ENCODE peak calls at places on chromosomes 16 and 17, in seven cellular contexts. U is fibroblast of mammary gland, B is thoracic aorta, L is astrocyte of the spinal cord, W is PC-3, Z is A549, R is lower leg skin. N is an unnamed sample.

GRCh38 chr17:5769936-5770335 is 185.6 kb upstream of the NLRP1 start:
- DNase-seq in U (no peak), B (no peak), L (peak), W (no peak), Z (no peak), R (no peak), N (no peak)

GRCh38 chr17:62780273-62780672 is 27.8 kb downstream of the MARCHF10 start:
- DNase-seq in U (no peak), B (peak), L (no peak), W (peak), Z (no peak), R (peak), N (peak)

GRCh38 chr16:83143788-83144187 is 517.0 kb downstream of the CDH13 start:
- DNase-seq in U (peak), B (no peak), L (peak), W (no peak), Z (no peak), R (no peak), N (peak)

GRCh38 chr16:73056911-73057310 is 9.0 kb upstream of the ZFHX3 start:
- DNase-seq in U (no peak), B (no peak), L (no peak), W (peak), Z (no peak), R (no peak), N (peak)

GRCh38 chr17:68291836-68292688 is 767 bp downstream of the ARSG start:
- DNase-seq in U (peak), B (no peak), L (peak), W (peak), Z (peak), R (peak), N (peak)

GRCh38 chr16:10984509-10984908 is 40.1 kb downstream of the CLEC16A start:
- DNase-seq in U (peak), B (no peak), L (peak), W (peak), Z (no peak), R (no peak), N (no peak)

GRCh38 chr16:67277294-67277998 is 1.9 kb upstream of the PLEKHG4 start:
- DNase-seq in U (peak), B (peak), L (peak), W (peak), Z (peak), R (peak), N (peak)

GRCh38 chr17:16171613-16172012 is 43.7 kb downstream of the NCOR1 start:
- DNase-seq in U (peak), B (no peak), L (peak), W (peak), Z (peak), R (no peak), N (peak)

GRCh38 chr17:75345514-75346167 is 56.4 kb upstream of the SLC25A19 start:
- DNase-seq in U (no peak), B (no peak), L (no peak), W (no peak), Z (no peak), R (no peak), N (no peak)

GRCh38 chr16:21646091-21646490 is 6.3 kb downstream of the IGSF6 start:
- DNase-seq in U (peak), B (no peak), L (no peak), W (no peak), Z (no peak), R (no peak), N (no peak)

GRCh38 chr17:19238167-19238505 is 970 bp downstream of the EPN2 start:
- DNase-seq in U (no peak), B (no peak), L (no peak), W (peak), Z (peak), R (no peak), N (peak)

GRCh38 chr16:88306411-88306810 is 76.3 kb upstream of the ZNF469 start:
- DNase-seq in U (no peak), B (no peak), L (no peak), W (no peak), Z (no peak), R (no peak), N (no peak)

GRCh38 chr16:78240459-78241222 is 141.2 kb downstream of the WWOX start:
- DNase-seq in U (no peak), B (no peak), L (no peak), W (peak), Z (peak), R (no peak), N (peak)

GRCh38 chr16:67458121-67458641 is 22.8 kb downstream of the ATP6V0D1 start:
- DNase-seq in U (no peak), B (no peak), L (no peak), W (no peak), Z (no peak), R (no peak), N (no peak)

GRCh38 chr16:28876016-28876659 is 2.1 kb upstream of the ATP2A1 start:
- DNase-seq in U (no peak), B (no peak), L (no peak), W (no peak), Z (no peak), R (no peak), N (no peak)

GRCh38 chr17:16255481-16255901 is 38.5 kb downstream of the PIGL start:
- DNase-seq in U (peak), B (peak), L (peak), W (no peak), Z (no peak), R (no peak), N (no peak)

GRCh38 chr16:24482681-24483202 is 56.6 kb upstream of the RBBP6 start:
- DNase-seq in U (no peak), B (no peak), L (no peak), W (no peak), Z (no peak), R (no peak), N (no peak)

GRCh38 chr17:76427457-76428231 is 25.3 kb downstream of the UBE2O start:
- DNase-seq in U (peak), B (no peak), L (peak), W (no peak), Z (no peak), R (no peak), N (no peak)

GRCh38 chr16:88560722-88561484 is 9.3 kb upstream of the ZC3H18 start:
- DNase-seq in U (peak), B (no peak), L (peak), W (peak), Z (no peak), R (no peak), N (peak)

GRCh38 chr17:79781012-79781665 is 3.2 kb downstream of the CBX2 start:
- DNase-seq in U (no peak), B (no peak), L (no peak), W (no peak), Z (no peak), R (no peak), N (no peak)

GRCh38 chr16:29835926-29836325 is 15.7 kb downstream of the MVP start:
- DNase-seq in U (no peak), B (no peak), L (no peak), W (no peak), Z (no peak), R (no peak), N (no peak)

DNA sequence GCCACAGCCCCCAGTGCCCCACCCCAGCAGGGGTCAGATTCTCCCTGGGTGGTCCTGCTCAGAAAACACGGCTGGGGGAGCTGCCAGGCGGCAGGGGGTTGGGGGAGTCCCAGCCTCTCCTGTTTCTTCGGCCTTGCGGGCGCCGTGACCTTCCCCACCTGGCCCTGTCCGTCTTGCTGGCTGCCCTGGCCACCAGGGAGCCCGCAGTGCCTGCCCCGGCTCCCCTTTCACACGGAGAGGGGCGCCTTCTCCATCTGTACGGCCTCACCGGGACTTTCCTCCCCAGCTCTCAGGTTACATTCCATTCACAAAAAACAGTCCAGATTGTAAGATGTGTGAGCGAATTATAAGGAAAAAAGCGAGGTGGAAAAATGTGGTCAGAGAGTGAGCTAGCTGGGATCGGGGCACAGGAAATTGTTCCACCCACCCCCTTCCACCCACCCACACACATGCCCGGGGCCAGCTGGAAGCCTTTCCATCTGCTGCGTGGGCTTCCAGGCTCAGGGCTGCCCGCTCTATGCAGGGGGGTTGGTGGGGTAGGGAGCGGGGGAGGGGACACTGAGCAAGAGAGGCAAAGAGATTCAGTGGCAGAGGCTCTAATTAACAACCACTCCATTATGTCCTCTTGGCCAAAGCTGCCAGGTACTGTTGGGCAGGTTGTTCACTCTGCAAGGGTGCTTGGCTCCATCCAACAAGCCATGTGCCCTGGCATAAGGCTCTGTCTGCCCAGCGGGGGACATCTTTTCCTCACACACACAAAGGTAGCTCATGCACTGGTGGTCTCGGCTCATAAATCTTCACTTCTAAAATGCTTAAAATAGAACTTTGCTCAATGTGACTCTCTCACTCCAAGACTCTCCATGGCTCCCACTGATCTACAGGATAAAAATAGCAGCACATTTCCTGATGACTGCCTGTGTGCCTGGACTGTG is 14.7 kb upstream of the CIBAR2 start:
- DNase-seq in U (peak), B (no peak), L (peak), W (peak), Z (no peak), R (no peak), N (peak)
- TF ChIP-seq CTCF in U (no peak), B (no peak), L (no peak), W (no peak), Z (no peak), R (no peak), N (no peak)

DNA sequence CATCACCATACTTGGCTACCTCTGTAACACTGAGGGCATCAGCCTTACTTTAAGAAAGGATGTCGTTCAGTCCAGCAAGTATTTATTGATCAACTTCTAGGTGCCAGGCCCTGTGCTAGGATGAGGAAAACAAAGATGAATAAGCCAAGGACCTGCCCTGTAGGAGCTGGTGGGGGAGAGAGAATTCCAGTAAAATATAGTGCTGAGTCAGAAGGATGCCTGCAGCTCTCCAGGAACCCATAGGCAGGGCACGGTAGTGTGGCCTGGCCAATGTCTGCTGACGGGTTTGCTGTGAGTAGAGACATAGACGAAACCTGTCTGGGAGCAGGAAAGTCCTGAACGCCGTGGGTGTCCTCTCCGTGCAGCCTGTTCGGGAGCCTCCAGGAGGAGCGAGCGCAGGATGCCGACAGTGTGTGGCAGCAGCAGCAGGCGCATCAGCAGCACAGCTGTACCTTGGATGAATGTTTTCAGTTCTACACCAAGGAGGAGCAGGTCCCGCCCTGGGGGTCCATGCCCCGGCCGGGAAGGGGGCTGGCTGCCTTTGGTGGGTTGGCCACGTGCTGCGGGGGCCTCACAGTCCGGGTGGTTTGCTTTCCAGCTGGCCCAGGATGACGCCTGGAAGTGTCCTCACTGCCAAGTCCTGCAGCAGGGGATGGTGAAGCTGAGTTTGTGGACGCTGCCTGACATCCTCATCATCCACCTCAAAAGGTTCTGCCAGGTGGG is 55.6 kb downstream of the USP43 start:
- DNase-seq in U (no peak), B (no peak), L (no peak), W (no peak), Z (no peak), R (no peak), N (no peak)
- H3K4me3 ChIP-seq in U (no peak), B (no peak), L (no peak), W (no peak), Z (no peak), R (no peak), N (no peak)

DNA sequence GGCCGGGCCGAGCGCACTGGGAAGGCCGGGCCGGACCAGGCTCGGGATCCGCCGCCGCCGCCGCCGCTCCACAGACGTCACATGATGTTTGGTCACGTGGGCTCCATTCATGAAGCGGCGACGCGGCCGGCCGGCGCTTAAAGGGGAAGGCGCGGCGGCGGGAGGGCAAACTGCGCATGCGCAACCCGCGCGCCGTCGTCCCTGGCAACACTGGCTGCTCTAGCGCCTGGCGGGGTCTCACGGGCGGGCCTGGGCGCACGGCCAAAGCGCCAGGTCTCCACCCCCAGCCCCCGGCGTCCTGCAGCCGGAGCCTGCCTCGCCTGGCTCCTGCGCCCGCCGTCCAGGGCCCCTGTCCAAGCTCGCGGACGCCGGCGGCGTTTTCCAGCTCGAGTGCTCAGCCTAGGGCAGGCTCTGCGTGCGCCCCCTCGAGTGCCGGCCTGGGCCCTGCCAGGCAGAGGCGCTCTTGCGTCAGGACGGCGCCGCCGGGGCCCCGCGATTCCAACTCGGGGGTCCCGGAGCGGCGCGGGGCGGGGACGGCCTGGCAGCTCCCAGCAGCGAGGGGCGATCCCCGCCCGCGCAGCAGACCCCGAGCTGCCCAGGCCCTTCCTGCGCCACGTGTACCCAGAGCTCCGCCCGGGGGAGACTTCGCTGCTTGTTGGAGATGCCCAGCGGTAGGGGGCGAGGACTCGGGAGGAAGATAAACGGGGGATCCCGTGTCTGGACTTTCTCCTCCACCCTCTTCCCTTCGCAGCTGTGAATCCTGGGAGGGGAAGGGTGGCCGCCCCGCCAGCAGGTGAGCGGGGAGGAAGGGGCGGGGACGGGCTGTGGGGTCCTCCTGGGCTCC is at the start of gene MAFG:
- DNase-seq in U (peak), B (peak), L (peak), W (peak), Z (peak), R (peak), N (peak)
- TF ChIP-seq CTCF in U (peak), B (peak), L (peak), W (peak), Z (peak), R (no peak), N (no peak)

GRCh38 chr16:56671706-56672105 is 2.1 kb downstream of the MT1H start:
- DNase-seq in U (peak), B (no peak), L (peak), W (peak), Z (no peak), R (no peak), N (no peak)

GRCh38 chr16:56667581-56668571 is at the start of gene MT1G:
- DNase-seq in U (no peak), B (no peak), L (peak), W (no peak), Z (no peak), R (no peak), N (no peak)

GRCh38 chr16:56669840-56670639 is 426 bp downstream of the MT1H start:
- DNase-seq in U (no peak), B (no peak), L (no peak), W (no peak), Z (no peak), R (no peak), N (no peak)

GRCh38 chr16:56670640-56670934 is 973 bp downstream of the MT1H start:
- DNase-seq in U (no peak), B (no peak), L (no peak), W (no peak), Z (no peak), R (no peak), N (no peak)

GRCh38 chr16:56669005-56669839 is at the start of gene MT1H:
- DNase-seq in U (no peak), B (no peak), L (no peak), W (no peak), Z (no peak), R (no peak), N (no peak)
- H3K4me3 ChIP-seq in U (no peak), B (no peak), L (no peak), W (no peak), Z (no peak), R (no peak), N (no peak)